ENCODE peak calls at places on chromosome 3, in seven cellular contexts. O is WTC11; K is T-helper 22 cell; B is ELR; U is MM.1S; G is activated naive CD8-positive, alpha-beta T cell treated with anti-CD3 and anti-CD28 coated beads for 36 hours; L is NCI-H510A. M is an unnamed sample.

GRCh38 chr3:151219056-151219455 is 16.0 kb upstream of the GPR171 start:
- DNase-seq in B (peak; percentile 88), O (no peak), G (no peak), L (no peak), K (no peak), U (no peak), M (no peak)

GRCh38 chr3:77348244-77348855 is 308.5 kb downstream of the ROBO2 start:
- DNase-seq in K (no peak), L (no peak), B (peak; percentile 23), G (no peak), O (peak; percentile 54), U (peak; percentile 37), M (no peak)

GRCh38 chr3:161117646-161118045 is 12.5 kb upstream of the B3GALNT1 start:
- DNase-seq in O (no peak), B (no peak), G (no peak), K (no peak), U (no peak), L (no peak), M (no peak)

GRCh38 chr3:159458010-159458409 is 530.6 kb upstream of the IL12A start:
- DNase-seq in L (peak; percentile 6), K (no peak), U (no peak), O (peak; percentile 11), G (no peak), B (peak; percentile 99), M (no peak)

GRCh38 chr3:100076544-100077529 is 37.5 kb downstream of the FILIP1L start:
- DNase-seq in B (no peak), O (no peak), K (no peak), L (no peak), U (no peak), G (no peak), M (no peak)

GRCh38 chr3:77475545-77475944 is 435.6 kb downstream of the ROBO2 start:
- DNase-seq in O (no peak), G (no peak), U (no peak), L (no peak), K (no peak), B (no peak), M (no peak)

GRCh38 chr3:140771030-140771677 is 93.3 kb downstream of the TRIM42 start:
- DNase-seq in K (no peak), B (no peak), L (no peak), U (no peak), G (no peak), O (no peak), M (no peak)

GRCh38 chr3:5226783-5227182 is 39.3 kb downstream of the EDEM1 start:
- DNase-seq in G (no peak), U (peak; percentile 65), K (no peak), O (no peak), B (peak; percentile 49), L (no peak), M (no peak)

GRCh38 chr3:61315874-61316273 is 64.6 kb upstream of the FHIT start:
- DNase-seq in B (no peak), G (no peak), O (peak; percentile 61), K (no peak), L (no peak), U (no peak), M (no peak)

GRCh38 chr3:13346481-13347389 is 73.4 kb downstream of the NUP210 start:
- DNase-seq in K (peak; percentile 66), B (no peak), U (no peak), L (peak; percentile 55), O (peak; percentile 58), G (peak; percentile 81), M (peak; percentile 52)

GRCh38 chr3:50550079-50550736 is 17.3 kb downstream of the C3orf18 start:
- DNase-seq in L (no peak), K (no peak), B (peak; percentile 55), G (peak; percentile 68), O (peak; percentile 91), U (peak; percentile 29), M (peak; percentile 2)

GRCh38 chr3:57942366-57942765 is 65.9 kb upstream of the FLNB start:
- DNase-seq in O (no peak), G (no peak), U (no peak), L (no peak), B (no peak), K (no peak), M (no peak)

GRCh38 chr3:32743934-32744333 is 58.9 kb downstream of the CNOT10 start:
- DNase-seq in B (no peak), U (no peak), L (no peak), G (no peak), K (no peak), O (no peak), M (no peak)

GRCh38 chr3:177499779-177500423 is 302.6 kb upstream of the TBL1XR1 start:
- DNase-seq in K (no peak), L (no peak), B (no peak), O (no peak), U (no peak), G (no peak), M (no peak)

GRCh38 chr3:129045675-129046036 is 14.9 kb upstream of the GP9 start:
- DNase-seq in B (no peak), U (peak; percentile 23), O (peak; percentile 71), G (peak; percentile 63), L (no peak), K (no peak), M (no peak)

GRCh38 chr3:1506090-1506489 is 413.3 kb downstream of the CNTN6 start:
- DNase-seq in L (no peak), G (no peak), U (no peak), O (no peak), B (no peak), K (no peak), M (no peak)

GRCh38 chr3:157441102-157441622 is 4.5 kb downstream of the PTX3 start:
- DNase-seq in L (no peak), B (no peak), G (no peak), O (no peak), U (no peak), K (no peak), M (no peak)

GRCh38 chr3:12962292-12962691 is 110.9 kb downstream of the IQSEC1 start:
- DNase-seq in U (no peak), L (no peak), O (no peak), G (no peak), K (no peak), B (no peak), M (no peak)

GRCh38 chr3:122682016-122682374 is 1.4 kb downstream of the PARP14 start:
- DNase-seq in K (no peak), G (no peak), U (no peak), L (no peak), B (peak; percentile 21), O (no peak), M (no peak)

GRCh38 chr3:32246079-32246675 is 7.7 kb downstream of the CMTM8 start:
- DNase-seq in B (no peak), G (no peak), U (no peak), L (no peak), K (no peak), O (no peak), M (no peak)

GRCh38 chr3:134846943-134847342 is 51.9 kb downstream of the EPHB1 start:
- DNase-seq in U (no peak), G (no peak), K (no peak), O (no peak), B (peak; percentile 98), L (no peak), M (no peak)

GRCh38 chr3:23663661-23664186 is 142.0 kb upstream of the UBE2E1 start:
- DNase-seq in O (no peak), L (no peak), K (no peak), G (no peak), U (no peak), B (no peak), M (no peak)

GRCh38 chr3:155019576-155019975 is 60.5 kb upstream of the MME start:
- DNase-seq in L (no peak), O (no peak), U (no peak), G (no peak), K (no peak), B (peak; percentile 60), M (no peak)

GRCh38 chr3:173135059-173135458 is 6.0 kb downstream of the SPATA16 start:
- DNase-seq in G (no peak), L (no peak), U (peak; percentile 14), B (peak; percentile 41), O (no peak), K (no peak), M (no peak)

GRCh38 chr3:130759692-130760338 is 13.2 kb upstream of the PIK3R4 start:
- DNase-seq in O (peak; percentile 39), U (peak; percentile 79), G (peak; percentile 43), K (no peak), B (peak; percentile 71), L (peak; percentile 31), M (no peak)

GRCh38 chr3:168807426-168807825 is 711.7 kb upstream of the GOLIM4 start:
- DNase-seq in K (no peak), O (peak; percentile 21), B (no peak), U (no peak), G (no peak), L (no peak), M (no peak)

GRCh38 chr3:181493423-181493822 is 218.3 kb upstream of the SOX2 start:
- DNase-seq in U (no peak), O (no peak), B (peak; percentile 1), K (no peak), L (no peak), G (no peak), M (no peak)

GRCh38 chr3:112333386-112334334 is 704 bp downstream of the CD200 start:
- DNase-seq in L (peak; percentile 29), U (no peak), B (peak; percentile 13), G (peak; percentile 30), O (peak; percentile 45), K (no peak), M (no peak)

GRCh38 chr3:152056073-152056472 is 182.6 kb downstream of the SUCNR1 start:
- DNase-seq in L (no peak), O (no peak), B (no peak), U (no peak), G (no peak), K (no peak), M (no peak)

GRCh38 chr3:174873832-174874231 is 14.7 kb downstream of the NAALADL2 start:
- DNase-seq in G (no peak), K (no peak), U (no peak), B (no peak), O (no peak), L (no peak), M (no peak)

GRCh38 chr3:110026421-110026820 is 689.1 kb upstream of the DPPA4 start:
- DNase-seq in K (no peak), L (no peak), U (no peak), G (no peak), B (no peak), O (no peak), M (no peak)

GRCh38 chr3:44104668-44105321 is 136.9 kb upstream of the TOPAZ1 start:
- DNase-seq in K (no peak), L (no peak), U (peak; percentile 68), G (peak; percentile 68), B (peak; percentile 86), O (no peak), M (no peak)

GRCh38 chr3:50620420-50620819 is 3.5 kb downstream of the MAPKAPK3 start:
- DNase-seq in U (no peak), K (no peak), G (no peak), B (no peak), O (no peak), L (no peak), M (no peak)

GRCh38 chr3:48279926-48280325 is 39.0 kb downstream of the ZNF589 start:
- DNase-seq in U (no peak), G (no peak), B (no peak), O (no peak), L (no peak), K (no peak), M (no peak)

M was measured in NCI-H187.